ENCODE peak calls at places on chromosomes 13 and 19, in six cellular contexts. P is SK-N-SH, C is HCT116, H is H1, A is HepG2, G is K562. N is an unnamed sample.

GRCh38 chr13:23510544-23510916 is 59.7 kb upstream of the TNFRSF19 start:
- DNase-seq in P (no peak), C (no peak), H (no peak), A (no peak), G (no peak), N (no peak)

GRCh38 chr19:37855098-37855497 is 51.3 kb downstream of the WDR87 start:
- DNase-seq in P (peak; percentile 95), C (no peak), H (no peak), A (no peak), G (no peak), N (no peak)

GRCh38 chr13:112733112-112733511 is 43.3 kb downstream of the ATP11A start:
- DNase-seq in P (peak; percentile 66), C (no peak), H (no peak), A (no peak), G (no peak), N (no peak)

GRCh38 chr19:10286803-10287737 is at the start of gene ICAM4:
- DNase-seq in P (peak; percentile 64), C (no peak), H (no peak), A (peak; percentile 63), G (peak; percentile 86), N (no peak)

GRCh38 chr13:51339952-51340732 is 651 bp downstream of the SERPINE3 start:
- DNase-seq in P (no peak), C (no peak), H (no peak), A (no peak), G (no peak), N (no peak)

GRCh38 chr13:46168341-46168740 is 13.6 kb downstream of the LCP1 start:
- DNase-seq in P (no peak), C (no peak), H (no peak), A (no peak), G (no peak), N (peak; percentile 24)

GRCh38 chr19:35522745-35523327 is 5.3 kb downstream of the SBSN start:
- DNase-seq in P (no peak), C (no peak), H (no peak), A (no peak), G (no peak), N (no peak)

GRCh38 chr19:21084343-21084742 is 2.3 kb downstream of the ZNF714 start:
- DNase-seq in P (no peak), C (no peak), H (no peak), A (no peak), G (no peak), N (no peak)

GRCh38 chr13:92843549-92843948 is 383.1 kb upstream of the GPC6 start:
- DNase-seq in P (no peak), C (no peak), H (no peak), A (no peak), G (no peak), N (no peak)

GRCh38 chr19:12720296-12720695 is 3.4 kb downstream of the TNPO2 start:
- DNase-seq in P (no peak), C (no peak), H (no peak), A (no peak), G (no peak), N (no peak)

GRCh38 chr19:43639507-43640423 is at the start of gene CADM4:
- DNase-seq in P (peak; percentile 93), C (no peak), H (no peak), A (no peak), G (peak; percentile 85), N (peak; percentile 49)

GRCh38 chr19:55461259-55461973 is at the start of gene ISOC2:
- DNase-seq in P (peak; percentile 97), C (peak; percentile 99), H (peak; percentile 100), A (peak; percentile 98), G (peak; percentile 99), N (peak; percentile 99)

GRCh38 chr13:35810286-35810685 is 320.9 kb downstream of the DCLK1 start:
- DNase-seq in P (peak; percentile 61), C (no peak), H (no peak), A (no peak), G (no peak), N (no peak)

GRCh38 chr19:48779636-48780035 is 24.3 kb downstream of the FGF21 start:
- DNase-seq in P (no peak), C (no peak), H (no peak), A (no peak), G (peak; percentile 53), N (no peak)

GRCh38 chr19:6712231-6712630 is 8.2 kb downstream of the C3 start:
- DNase-seq in P (no peak), C (no peak), H (no peak), A (no peak), G (no peak), N (no peak)

GRCh38 chr13:74132768-74133656 is 1.2 kb downstream of the KLF12 start:
- DNase-seq in P (peak; percentile 48), C (no peak), H (no peak), A (no peak), G (no peak), N (no peak)

GRCh38 chr19:29671393-29672076 is 6.3 kb downstream of the PLEKHF1 start:
- DNase-seq in P (no peak), C (no peak), H (no peak), A (peak; percentile 76), G (peak; percentile 63), N (peak; percentile 95)

GRCh38 chr19:28920269-28921066 is 292.5 kb downstream of the UQCRFS1 start:
- DNase-seq in P (no peak), C (no peak), H (peak; percentile 5), A (no peak), G (no peak), N (no peak)

GRCh38 chr13:24220086-24220703 is 59.7 kb downstream of the SPATA13 start:
- DNase-seq in P (peak; percentile 77), C (peak; percentile 70), H (no peak), A (peak; percentile 75), G (peak; percentile 48), N (peak; percentile 47)

GRCh38 chr19:38617283-38617763 is 430 bp downstream of the MAP4K1 start:
- DNase-seq in P (no peak), C (no peak), H (no peak), A (no peak), G (no peak), N (no peak)

GRCh38 chr19:54207908-54208783 is 7.5 kb downstream of the RPS9 start:
- DNase-seq in P (no peak), C (no peak), H (no peak), A (peak; percentile 59), G (peak; percentile 82), N (peak; percentile 25)

GRCh38 chr19:42254083-42254849 is 662 bp downstream of the ERF start:
- DNase-seq in P (peak; percentile 79), C (no peak), H (no peak), A (peak; percentile 76), G (peak; percentile 81), N (peak; percentile 62)

GRCh38 chr13:48853381-48854102 is 122.2 kb upstream of the FNDC3A start:
- DNase-seq in P (no peak), C (no peak), H (no peak), A (no peak), G (no peak), N (no peak)

GRCh38 chr19:17415107-17415506 is 4.7 kb upstream of the MVB12A start:
- DNase-seq in P (no peak), C (no peak), H (no peak), A (no peak), G (no peak), N (no peak)

DNA sequence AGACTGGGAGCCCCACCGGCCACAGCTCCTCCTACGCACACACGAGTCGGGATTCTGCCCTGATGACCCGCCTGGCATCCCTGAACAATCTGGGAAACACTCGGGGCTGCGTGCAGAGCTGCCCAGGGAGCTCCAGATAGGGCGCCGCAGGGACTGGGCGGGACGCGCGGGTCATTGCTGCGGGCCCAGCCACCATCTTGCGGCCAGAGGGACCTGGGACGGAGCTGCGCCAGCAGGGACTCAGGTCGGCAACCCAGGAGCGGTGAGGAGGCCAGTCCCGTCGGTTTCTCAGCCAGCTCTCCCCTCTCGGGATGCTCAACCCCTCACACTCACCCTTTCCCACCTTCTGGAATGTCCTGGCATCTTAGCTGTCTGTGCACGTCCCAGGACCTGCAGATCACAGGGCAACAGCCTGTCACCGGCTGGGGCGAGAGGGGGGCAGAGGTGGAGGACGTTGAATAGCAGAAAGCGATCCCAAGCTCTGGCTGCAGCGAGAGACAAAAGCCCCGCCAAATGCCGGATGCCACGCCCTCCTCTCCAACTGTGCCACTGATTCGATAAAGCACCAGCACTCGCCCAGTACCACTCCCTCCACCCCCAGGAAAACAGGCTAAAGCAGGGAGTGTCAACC is 20.4 kb upstream of the ZNF91 start:
- DNase-seq in P (peak; percentile 86), C (no peak), H (peak; percentile 79), A (no peak), G (no peak), N (peak; percentile 21)
- TF ChIP-seq JUND in P (no peak), C (no peak), H (peak; percentile 4), A (no peak), G (no peak), N (no peak)

GRCh38 chr13:29230446-29230845 is 365.0 kb downstream of the SLC7A1 start:
- DNase-seq in P (no peak), C (no peak), H (no peak), A (no peak), G (no peak), N (no peak)

GRCh38 chr13:29227560-29227959 is 367.9 kb downstream of the SLC7A1 start:
- DNase-seq in P (no peak), C (no peak), H (no peak), A (no peak), G (no peak), N (no peak)
- TF ChIP-seq JUND in P (no peak), C (no peak), H (no peak), A (no peak), G (no peak), N (no peak)

DNA sequence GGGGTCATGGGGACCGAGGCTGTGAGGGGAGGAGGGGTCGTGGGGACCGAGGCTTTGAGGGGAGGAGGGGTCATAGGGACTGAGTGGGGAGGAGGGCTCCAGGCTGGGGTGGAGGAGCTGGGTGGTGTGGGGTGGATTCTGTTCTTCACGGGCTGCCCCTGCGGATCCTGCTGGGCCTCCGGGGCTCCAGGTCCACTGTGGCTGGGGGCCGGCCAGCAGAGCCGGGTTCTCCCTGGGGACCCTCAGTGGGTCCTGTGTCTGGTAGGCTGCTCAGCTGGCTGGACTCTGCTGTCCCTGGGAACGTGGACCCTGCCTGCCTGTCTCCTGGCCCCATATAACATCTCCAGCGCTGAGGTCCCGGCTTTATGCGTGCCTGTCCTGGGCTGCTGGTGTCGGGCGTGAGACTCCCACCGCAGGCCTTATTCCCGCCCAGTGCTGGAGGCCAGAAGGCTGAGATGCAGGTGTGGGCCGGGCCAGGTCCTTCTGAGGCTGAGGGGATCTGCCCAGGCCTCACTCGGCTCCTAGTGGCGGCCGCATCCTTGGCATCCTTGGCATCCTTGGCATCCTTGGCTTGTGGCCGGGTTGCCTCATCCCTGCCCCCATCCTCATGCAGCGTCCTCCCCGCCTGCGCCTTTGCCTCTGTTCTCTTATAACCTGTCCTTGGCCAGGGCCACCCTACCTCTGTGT is 19.8 kb upstream of the GNA15 start:
- DNase-seq in P (no peak), C (no peak), H (peak; percentile 31), A (no peak), G (no peak), N (peak; percentile 81)
- TF ChIP-seq JUND in P (no peak), C (no peak), H (no peak), A (no peak), G (no peak), N (no peak)

GRCh38 chr13:37046062-37046461 is 13.4 kb downstream of the SUPT20H start:
- DNase-seq in P (no peak), C (no peak), H (no peak), A (no peak), G (no peak), N (no peak)

GRCh38 chr13:37047846-37048245 is 11.6 kb downstream of the SUPT20H start:
- DNase-seq in P (no peak), C (no peak), H (no peak), A (no peak), G (no peak), N (no peak)

GRCh38 chr13:37049810-37050209 is 9.7 kb downstream of the SUPT20H start:
- DNase-seq in P (no peak), C (no peak), H (no peak), A (no peak), G (no peak), N (no peak)

GRCh38 chr13:37047032-37047431 is 12.5 kb downstream of the SUPT20H start:
- DNase-seq in P (no peak), C (no peak), H (no peak), A (no peak), G (no peak), N (no peak)
- TF ChIP-seq JUND in P (no peak), C (no peak), H (no peak), A (no peak), G (no peak), N (no peak)